ENCODE peak calls at places on chromosome 4, in four cellular contexts. One of them, this sample, is unnamed.
A peak's percentile ranks its signal among the peaks of the same experiment; 100 is the strongest.

GRCh38 chr4:21768349-21769310 is 179.9 kb downstream of the KCNIP4 start:
- DNase-seq in AG04450: no peak
- DNase-seq in transverse colon: no peak
- DNase-seq in right atrium auricular region: no peak
- DNase-seq in this sample: no peak

GRCh38 chr4:185589067-185589844 is 53.9 kb upstream of the PDLIM3 start:
- DNase-seq in AG04450: no peak
- DNase-seq in transverse colon: no peak
- DNase-seq in right atrium auricular region: no peak
- DNase-seq in this sample: no peak

GRCh38 chr4:102692474-102692873 is 68.3 kb downstream of the MANBA start:
- DNase-seq in AG04450: no peak
- DNase-seq in transverse colon: no peak
- DNase-seq in right atrium auricular region: no peak
- DNase-seq in this sample: no peak

GRCh38 chr4:188305690-188306089 is 166.4 kb downstream of the TRIML1 start:
- DNase-seq in AG04450: no peak
- DNase-seq in transverse colon: no peak
- DNase-seq in right atrium auricular region: no peak
- DNase-seq in this sample: no peak

GRCh38 chr4:115537387-115537786 is 424.0 kb upstream of the NDST4 start:
- DNase-seq in AG04450: no peak
- DNase-seq in transverse colon: no peak
- DNase-seq in right atrium auricular region: no peak
- DNase-seq in this sample: no peak

GRCh38 chr4:188399834-188400233 is 260.6 kb downstream of the TRIML1 start:
- DNase-seq in AG04450: no peak
- DNase-seq in transverse colon: no peak
- DNase-seq in right atrium auricular region: no peak
- DNase-seq in this sample: no peak

GRCh38 chr4:148764720-148765119 is 322.5 kb upstream of the NR3C2 start:
- DNase-seq in AG04450: no peak
- DNase-seq in transverse colon: no peak
- DNase-seq in right atrium auricular region: no peak
- DNase-seq in this sample: no peak

GRCh38 chr4:136009258-136009832 is 1522.9 kb downstream of the PCDH18 start:
- DNase-seq in AG04450: no peak
- DNase-seq in transverse colon: no peak
- DNase-seq in right atrium auricular region: no peak
- DNase-seq in this sample: no peak

GRCh38 chr4:158523990-158524545 is 2.4 kb downstream of the RXFP1 start:
- DNase-seq in AG04450: no peak
- DNase-seq in transverse colon: no peak
- DNase-seq in right atrium auricular region: no peak
- DNase-seq in this sample: no peak

GRCh38 chr4:81896936-81897335 is 425.2 kb upstream of the RASGEF1B start:
- DNase-seq in AG04450: no peak
- DNase-seq in transverse colon: no peak
- DNase-seq in right atrium auricular region: no peak
- DNase-seq in this sample: no peak

GRCh38 chr4:8703401-8703696 is 110.8 kb downstream of the CPZ start:
- DNase-seq in AG04450: no peak
- DNase-seq in transverse colon: no peak
- DNase-seq in right atrium auricular region: no peak
- DNase-seq in this sample: no peak

GRCh38 chr4:137960371-137961050 is 281.6 kb downstream of the SLC7A11 start:
- DNase-seq in AG04450: peak; percentile 54
- DNase-seq in transverse colon: no peak
- DNase-seq in right atrium auricular region: no peak
- DNase-seq in this sample: no peak

GRCh38 chr4:152100378-152101201 is 339.8 kb upstream of the GATB start:
- DNase-seq in AG04450: no peak
- DNase-seq in transverse colon: peak; percentile 38
- DNase-seq in right atrium auricular region: no peak
- DNase-seq in this sample: no peak

GRCh38 chr4:109067509-109068205 is 234.8 kb downstream of the COL25A1 start:
- DNase-seq in AG04450: peak; percentile 55
- DNase-seq in transverse colon: no peak
- DNase-seq in right atrium auricular region: no peak
- DNase-seq in this sample: no peak

GRCh38 chr4:20284990-20285389 is 33.3 kb downstream of the SLIT2 start:
- DNase-seq in AG04450: no peak
- DNase-seq in transverse colon: no peak
- DNase-seq in right atrium auricular region: no peak
- DNase-seq in this sample: no peak

GRCh38 chr4:140095694-140096482 is 58.1 kb downstream of the MAML3 start:
- DNase-seq in AG04450: peak; percentile 87
- DNase-seq in transverse colon: peak; percentile 27
- DNase-seq in right atrium auricular region: no peak
- DNase-seq in this sample: no peak

GRCh38 chr4:139331185-139331584 is 28.9 kb upstream of the NDUFC1 start:
- DNase-seq in AG04450: no peak
- DNase-seq in transverse colon: no peak
- DNase-seq in right atrium auricular region: no peak
- DNase-seq in this sample: no peak

GRCh38 chr4:146477054-146477453 is 44.7 kb downstream of the SLC10A7 start:
- DNase-seq in AG04450: no peak
- DNase-seq in transverse colon: no peak
- DNase-seq in right atrium auricular region: no peak
- DNase-seq in this sample: no peak

This sample was measured in vagina.